ENCODE peak calls at places on chromosomes 12 and 14, in six cellular contexts. V is endodermal cell, X is OCI-LY7, M is uterus, Y is colonic mucosa, Q is suprapubic skin. N is an unnamed sample. For H3K4me1, the result is how much of the 10 kb centered on the place peaks cover.

GRCh38 chr14:77761205-77761931 is 412 bp upstream of the SNW1 start:
- DNase-seq in V (peak), Y (peak), M (peak), Q (no peak), X (peak), N (peak)

GRCh38 chr12:124007810-124008570 is 35.0 kb downstream of the ZNF664 start:
- DNase-seq in V (no peak), X (no peak), Q (no peak), M (no peak), Y (no peak), N (no peak)

GRCh38 chr14:60807971-60808370 is 73.4 kb downstream of the MNAT1 start:
- DNase-seq in Y (no peak), M (no peak), Q (no peak), X (no peak), V (no peak), N (no peak)

GRCh38 chr12:105555556-105555973 is 225.1 kb downstream of the C12orf75 start:
- DNase-seq in Y (no peak), V (no peak), M (no peak), X (no peak), Q (no peak), N (peak)

GRCh38 chr12:51311389-51311788 is 12.6 kb downstream of the BIN2 start:
- DNase-seq in V (no peak), X (no peak), Y (no peak), M (no peak), Q (no peak), N (no peak)

GRCh38 chr12:124640096-124640495 is 72.7 kb upstream of the NCOR2 start:
- DNase-seq in Q (no peak), V (no peak), Y (no peak), X (no peak), M (no peak), N (no peak)

GRCh38 chr14:54908230-54908629 is 5.6 kb upstream of the GCH1 start:
- DNase-seq in V (no peak), Y (no peak), X (no peak), M (no peak), Q (no peak), N (no peak)

GRCh38 chr14:99686557-99687283 is 2.6 kb downstream of the CYP46A1 start:
- DNase-seq in X (peak), M (no peak), Y (peak), Q (no peak), V (peak), N (peak)

GRCh38 chr12:62651138-62651537 is 184.5 kb downstream of the MON2 start:
- DNase-seq in M (no peak), X (no peak), V (no peak), Y (no peak), Q (no peak), N (no peak)

GRCh38 chr12:62647586-62647985 is 181.0 kb downstream of the MON2 start:
- DNase-seq in V (peak), Y (no peak), M (peak), Q (peak), X (no peak), N (no peak)

GRCh38 chr12:62646566-62646965 is 179.9 kb downstream of the MON2 start:
- DNase-seq in M (no peak), Q (no peak), Y (no peak), V (peak), X (no peak), N (no peak)

GRCh38 chr12:62653304-62653703 is 186.7 kb downstream of the MON2 start:
- DNase-seq in M (no peak), X (no peak), Y (no peak), V (no peak), Q (no peak), N (no peak)

DNA sequence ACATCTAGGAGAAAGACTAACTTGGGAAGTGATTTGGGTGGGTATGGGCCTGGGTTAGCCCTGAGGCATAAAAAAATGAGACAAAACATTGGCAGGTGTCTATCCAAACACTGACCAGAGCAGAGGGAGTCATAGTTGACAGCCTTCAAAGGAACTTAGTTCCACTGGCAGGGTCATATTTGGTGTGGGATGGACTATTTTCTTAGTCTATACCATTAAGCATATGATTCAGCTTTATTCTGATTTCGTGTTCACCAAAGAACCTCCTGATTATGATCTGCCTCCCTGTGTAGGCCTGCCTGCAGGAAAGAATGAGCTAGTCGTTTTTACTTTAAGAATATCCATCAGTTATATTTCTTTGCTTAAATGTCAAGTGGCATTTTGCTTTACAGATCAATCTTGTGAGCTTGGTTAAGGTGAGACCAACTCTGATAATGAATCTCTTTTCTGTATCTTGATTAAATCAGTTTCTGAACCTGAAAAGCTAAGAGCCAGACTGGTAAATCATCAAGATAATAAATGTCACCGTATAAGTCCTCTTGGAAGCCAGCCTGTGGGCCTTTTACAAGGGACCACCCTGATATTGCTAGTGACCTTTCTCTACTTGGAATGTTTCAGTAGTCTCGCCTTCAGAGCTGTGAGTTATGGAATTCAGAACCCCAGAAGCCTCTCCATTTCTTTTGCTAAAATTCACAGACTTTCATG is 182.9 kb downstream of the MON2 start:
- DNase-seq in V (peak), Q (no peak), Y (no peak), M (no peak), X (no peak), N (no peak)
- TF ChIP-seq CTCF in V (no peak), Q (no peak), Y (no peak), M (no peak), X (no peak), N (no peak)

GRCh38 chr14:53126705-53127104 is 26.4 kb downstream of the DDHD1 start:
- DNase-seq in X (no peak), Q (no peak), Y (no peak), V (no peak), M (no peak), N (no peak)
- H3K27ac ChIP-seq in X (peak), Q (no peak), Y (peak), V (no peak), M (no peak), N (no peak)

GRCh38 chr12:120249875-120250795 is 15.4 kb downstream of the PXN start:
- DNase-seq in V (peak), Y (no peak), X (no peak), Q (peak), M (peak), N (peak)

GRCh38 chr12:120258323-120258896 is 7.1 kb downstream of the PXN start:
- DNase-seq in Q (no peak), V (no peak), M (no peak), Y (no peak), X (no peak), N (no peak)

GRCh38 chr12:120252071-120252906 is 13.2 kb downstream of the PXN start:
- DNase-seq in Q (no peak), V (no peak), M (no peak), Y (no peak), X (no peak), N (no peak)

GRCh38 chr12:120257041-120257821 is 8.3 kb downstream of the PXN start:
- DNase-seq in V (peak), X (no peak), Y (no peak), Q (no peak), M (peak), N (no peak)

DNA sequence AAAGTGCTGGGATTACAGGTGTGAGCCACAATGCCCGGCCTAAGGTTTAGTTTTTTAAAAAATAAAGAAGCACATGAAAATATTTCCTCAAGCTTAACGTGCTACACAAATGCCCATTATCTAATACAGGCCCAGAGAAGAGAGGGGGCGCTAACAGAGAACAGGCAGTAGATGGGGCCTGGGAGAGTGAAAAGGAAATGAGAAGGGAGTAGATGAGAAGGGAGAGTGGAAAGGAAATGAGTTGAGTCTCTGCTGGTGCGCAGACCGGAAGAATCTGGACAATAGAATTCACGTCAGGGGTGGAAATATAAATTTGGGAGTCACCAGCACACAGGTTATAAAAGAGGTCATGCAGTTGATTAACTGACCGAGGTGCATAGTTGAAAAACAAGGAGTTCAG is 10.7 kb downstream of the PXN start:
- DNase-seq in Q (no peak), Y (no peak), V (peak), X (no peak), M (no peak), N (no peak)
- H3K4me1 ChIP-seq in Q (half or more), Y (under half), V (under half), X (under half), M (under half), N (under half)

GRCh38 chr12:128798543-128799341 is 25.0 kb downstream of the SLC15A4 start:
- DNase-seq in Q (no peak), M (no peak), V (no peak), X (no peak), Y (no peak), N (no peak)

GRCh38 chr12:128796439-128797118 is 27.2 kb downstream of the SLC15A4 start:
- DNase-seq in Y (no peak), Q (no peak), V (no peak), X (peak), M (no peak), N (no peak)

GRCh38 chr12:128794661-128795529 is 28.9 kb downstream of the SLC15A4 start:
- DNase-seq in Y (no peak), X (peak), Q (no peak), V (no peak), M (no peak), N (no peak)

GRCh38 chr12:128795530-128796361 is 28.0 kb downstream of the SLC15A4 start:
- DNase-seq in X (peak), M (no peak), Q (no peak), V (no peak), Y (no peak), N (no peak)

GRCh38 chr12:128797119-128798118 is 26.3 kb downstream of the SLC15A4 start:
- DNase-seq in X (peak), Q (no peak), Y (no peak), M (no peak), V (no peak), N (peak)
- TF ChIP-seq CTCF in X (no peak), Q (no peak), Y (no peak), M (no peak), V (no peak), N (no peak)

N was measured in testis.